ENCODE peak calls at places on chromosome 17, in four cellular contexts. K is brain microvascular endothelial cell, R is adipocyte, X is gastrocnemius medialis. G is an unnamed sample.

GRCh38 chr17:77740481-77740880 is 218.0 kb upstream of the TNRC6C start:
- DNase-seq in K (no peak), R (no peak), X (no peak), G (no peak)

GRCh38 chr17:77814091-77814772 is 144.3 kb upstream of the TNRC6C start:
- DNase-seq in X (no peak), R (no peak), K (no peak), G (no peak)

GRCh38 chr17:19753049-19753444 is 4.9 kb upstream of the ALDH3A1 start:
- DNase-seq in K (peak), X (peak), R (peak), G (peak)

GRCh38 chr17:77140166-77140877 is 447 bp upstream of the SEC14L1 start:
- DNase-seq in X (peak), K (peak), R (peak), G (peak)

GRCh38 chr17:42562845-42563509 is 1.0 kb downstream of the COASY start:
- DNase-seq in X (no peak), R (no peak), K (no peak), G (peak)

GRCh38 chr17:68383443-68384321 is 73.6 kb downstream of the WIPI1 start:
- DNase-seq in R (peak), K (peak), X (no peak), G (no peak)

GRCh38 chr17:77654861-77655260 is 303.6 kb upstream of the TNRC6C start:
- DNase-seq in X (no peak), K (no peak), R (no peak), G (no peak)

GRCh38 chr17:50547035-50547735 is at the start of gene SPATA20:
- DNase-seq in X (peak), K (peak), R (peak), G (peak)

GRCh38 chr17:74862108-74862901 is 2.6 kb upstream of the GRIN2C start:
- DNase-seq in X (peak), R (peak), K (peak), G (peak)

GRCh38 chr17:57552114-57552601 is 192.9 kb downstream of the CCDC182 start:
- DNase-seq in X (peak), R (no peak), K (peak), G (no peak)

GRCh38 chr17:55320594-55321506 is 56.1 kb downstream of the HLF start:
- DNase-seq in K (no peak), R (no peak), X (peak), G (peak)

G was measured in psoas muscle.